ENCODE peak calls at places on chromosomes 2 and 18, in four cellular contexts. P is right lobe of liver; F is CD8-positive, alpha-beta T cell; Q is psoas muscle. K is an unnamed sample.

GRCh38 chr18:35029770-35030169 is 11.4 kb upstream of the MAPRE2 start:
- DNase-seq in Q (no peak), F (no peak), P (no peak), K (no peak)

GRCh38 chr2:37506407-37507068 is 162.1 kb downstream of the QPCT start:
- DNase-seq in F (no peak), P (no peak), Q (no peak), K (no peak)

GRCh38 chr18:5951515-5952081 is 56.3 kb upstream of the TMEM200C start:
- DNase-seq in F (no peak), Q (no peak), P (no peak), K (no peak)

GRCh38 chr2:74037379-74037860 is 52.7 kb downstream of the TET3 start:
- DNase-seq in Q (no peak), P (no peak), F (peak; percentile 46), K (no peak)

GRCh38 chr2:5365871-5366461 is 326.2 kb upstream of the SOX11 start:
- DNase-seq in Q (peak; percentile 53), P (peak; percentile 60), F (no peak), K (peak; percentile 91)

GRCh38 chr2:36967236-36967876 is 1.0 kb upstream of the STRN start:
- DNase-seq in P (no peak), Q (no peak), F (no peak), K (no peak)

GRCh38 chr2:220779918-220780317 is 792.2 kb downstream of the EPHA4 start:
- DNase-seq in Q (no peak), P (no peak), F (no peak), K (no peak)

GRCh38 chr18:10365021-10365420 is 89.4 kb upstream of the APCDD1 start:
- DNase-seq in Q (no peak), F (no peak), P (no peak), K (peak; percentile 62)

DNA sequence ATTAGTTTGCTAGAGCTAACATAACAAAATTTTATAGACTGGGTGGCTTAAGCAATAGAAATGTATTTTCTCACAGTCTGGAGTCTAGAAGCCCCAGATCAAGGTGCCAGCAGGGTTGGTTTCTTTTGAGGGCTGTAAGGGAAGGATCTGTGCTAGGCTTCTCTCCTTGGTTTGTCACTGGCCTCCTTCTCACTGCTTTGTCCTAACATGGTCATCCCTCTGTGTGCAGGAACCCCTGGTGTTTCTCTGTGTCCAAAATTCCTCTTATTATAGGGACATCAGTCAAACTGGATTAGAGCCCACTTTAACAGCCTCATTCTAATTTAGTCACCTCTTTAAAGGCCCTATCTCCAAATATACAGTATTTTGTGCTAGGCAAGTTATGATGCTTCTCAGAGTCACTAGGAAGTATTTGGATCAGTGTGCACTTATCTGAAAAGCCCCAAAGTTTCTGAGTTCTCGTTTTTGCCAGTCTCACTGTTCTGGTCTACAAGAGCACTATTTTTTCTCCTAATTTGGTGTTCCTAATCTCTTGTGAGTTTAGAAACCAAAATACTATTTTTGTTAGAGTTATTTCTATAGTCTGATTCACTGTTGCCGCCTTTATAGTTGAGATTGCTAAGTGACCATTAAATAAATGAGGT is 29.0 kb downstream of the ZC3H6 start:
- DNase-seq in P (no peak), F (no peak), Q (no peak), K (no peak)
- H3K27ac ChIP-seq in P (no peak overlapping the region), F (no peak overlapping the region), Q (no peak overlapping the region), K (no peak overlapping the region)

DNA sequence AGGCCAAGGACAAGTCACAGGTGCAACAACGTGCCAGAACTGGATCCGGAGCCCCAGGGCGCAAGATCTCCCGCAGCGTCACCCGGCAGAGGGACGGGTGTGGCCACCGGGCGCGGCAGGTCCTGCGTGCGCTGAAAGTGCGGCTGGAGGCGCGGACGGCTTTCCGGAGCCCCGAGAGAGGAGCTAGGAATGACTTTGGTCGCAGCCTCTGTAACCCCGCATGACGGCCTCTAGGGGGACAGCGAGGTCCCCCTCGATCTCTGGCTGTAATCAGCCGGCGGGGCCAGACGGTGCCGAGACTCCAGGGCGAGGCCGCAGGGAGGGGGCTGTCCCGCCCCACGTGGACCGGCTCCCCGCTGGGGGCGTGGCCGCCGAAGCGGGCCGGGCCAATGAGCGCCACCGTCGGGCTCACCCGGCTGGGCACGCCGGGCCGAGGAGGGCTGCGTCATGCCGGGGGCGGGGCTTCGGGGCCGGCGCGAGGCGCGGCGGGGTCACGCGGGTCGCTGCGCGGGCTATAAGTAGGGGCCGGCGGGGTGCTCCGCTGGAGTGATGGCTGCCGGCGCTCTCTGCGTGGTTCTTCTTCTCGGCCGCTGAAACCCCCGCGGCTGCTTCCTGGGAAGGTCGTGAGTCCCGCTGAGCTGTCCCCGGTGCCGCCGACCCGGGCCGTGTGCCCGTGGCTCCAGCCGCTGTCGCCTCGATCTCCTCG is at the start of gene SLC20A1:
- DNase-seq in Q (peak; percentile 97), F (peak; percentile 100), P (peak; percentile 98), K (peak; percentile 96)
- H3K4me3 ChIP-seq in Q (peak within 1 kb of the TSS; percentile 99), F (peak within 1 kb of the TSS; percentile 84), P (peak within 1 kb of the TSS; percentile 96), K (peak within 1 kb of the TSS; percentile 95)

GRCh38 chr2:72275084-72275483 is 127.4 kb upstream of the CYP26B1 start:
- DNase-seq in F (no peak), P (no peak), Q (no peak), K (no peak)
- H3K27ac ChIP-seq in F (no peak overlapping the region), P (no peak overlapping the region), Q (no peak overlapping the region), K (no peak overlapping the region)

GRCh38 chr2:20509301-20509765 is 62.5 kb downstream of the RHOB start:
- DNase-seq in F (no peak), Q (no peak), P (no peak), K (peak; percentile 63)
- H3K4me3 ChIP-seq in F (no peak overlapping the region), Q (no peak overlapping the region), P (no peak overlapping the region), K (no peak overlapping the region)